ENCODE peak calls at places on chromosomes 4 and X, in seven cellular contexts. J is K562, Y is GM12878, V is HCT116, X is SK-N-SH, I is HepG2, A is H1. N is an unnamed sample.

GRCh38 chrX:126551725-126552312 is 795 bp downstream of the DCAF12L1 start:
- DNase-seq in J (no peak), Y (no peak), V (no peak), X (no peak), I (no peak), A (no peak), N (no peak)

GRCh38 chr4:111678908-111679307 is 466.3 kb upstream of the FAM241A start:
- DNase-seq in J (no peak), Y (no peak), V (no peak), X (no peak), I (no peak), A (no peak), N (no peak)

GRCh38 chrX:67207912-67208311 is 335.9 kb upstream of the AR start:
- DNase-seq in J (no peak), Y (no peak), V (no peak), X (no peak), I (no peak), A (no peak), N (no peak)

GRCh38 chrX:152635941-152636340 is 1.8 kb upstream of the GABRQ start:
- DNase-seq in J (peak), Y (no peak), V (peak), X (peak), I (peak), A (peak), N (peak)

GRCh38 chr4:183099537-183100297 is 660 bp downstream of the WWC2 start:
- DNase-seq in J (peak), Y (no peak), V (no peak), X (no peak), I (peak), A (peak), N (no peak)

GRCh38 chr4:7391637-7392437 is 42.9 kb downstream of the PSAPL1 start:
- DNase-seq in J (no peak), Y (no peak), V (no peak), X (peak), I (no peak), A (peak), N (no peak)

GRCh38 chr4:56742080-56742871 is 61.2 kb upstream of the HOPX start:
- DNase-seq in J (no peak), Y (no peak), V (no peak), X (no peak), I (no peak), A (no peak), N (no peak)

GRCh38 chrX:37867509-37868153 is 20.3 kb upstream of the DYNLT3 start:
- DNase-seq in J (no peak), Y (no peak), V (no peak), X (no peak), I (no peak), A (no peak), N (no peak)

GRCh38 chr4:185256444-185256843 is 47.0 kb downstream of the SNX25 start:
- DNase-seq in J (peak), Y (no peak), V (peak), X (no peak), I (no peak), A (no peak), N (no peak)

GRCh38 chrX:40244980-40245379 is 147.2 kb upstream of the BCOR start:
- DNase-seq in J (no peak), Y (no peak), V (no peak), X (peak), I (no peak), A (no peak), N (no peak)

GRCh38 chrX:83508526-83509245 is 596 bp downstream of the POU3F4 start:
- DNase-seq in J (no peak), Y (no peak), V (no peak), X (no peak), I (no peak), A (peak), N (no peak)

GRCh38 chr4:25970241-25970675 is 56.2 kb downstream of the SMIM20 start:
- DNase-seq in J (no peak), Y (no peak), V (no peak), X (no peak), I (no peak), A (no peak), N (no peak)

GRCh38 chr4:86891785-86892638 is at the start of gene C4orf36:
- DNase-seq in J (peak), Y (no peak), V (peak), X (peak), I (no peak), A (peak), N (no peak)

GRCh38 chrX:115595049-115595448 is 34.1 kb downstream of the PLS3 start:
- DNase-seq in J (no peak), Y (no peak), V (no peak), X (no peak), I (no peak), A (no peak), N (no peak)

GRCh38 chr4:98659741-98660507 is 1.5 kb upstream of the TSPAN5 start:
- DNase-seq in J (no peak), Y (no peak), V (no peak), X (no peak), I (peak), A (no peak), N (no peak)

GRCh38 chr4:65654976-65655375 is 15.3 kb downstream of the EPHA5 start:
- DNase-seq in J (no peak), Y (no peak), V (no peak), X (no peak), I (no peak), A (no peak), N (no peak)

GRCh38 chr4:165684177-165684870 is 188.7 kb upstream of the TLL1 start:
- DNase-seq in J (no peak), Y (no peak), V (no peak), X (no peak), I (no peak), A (no peak), N (peak)

GRCh38 chr4:137083571-137083970 is 448.7 kb downstream of the PCDH18 start:
- DNase-seq in J (no peak), Y (no peak), V (no peak), X (no peak), I (no peak), A (no peak), N (no peak)

GRCh38 chr4:174340714-174341113 is 57.0 kb downstream of the CEP44 start:
- DNase-seq in J (no peak), Y (no peak), V (no peak), X (no peak), I (no peak), A (no peak), N (no peak)

GRCh38 chr4:71132486-71132885 is 139.0 kb downstream of the DCK start:
- DNase-seq in J (no peak), Y (no peak), V (no peak), X (no peak), I (no peak), A (no peak), N (no peak)

GRCh38 chrX:103343105-103343504 is 13.1 kb downstream of the TCEAL7 start:
- DNase-seq in J (peak), Y (no peak), V (peak), X (peak), I (no peak), A (no peak), N (peak)

GRCh38 chr4:4651811-4652609 is 110.2 kb upstream of the STX18 start:
- DNase-seq in J (no peak), Y (no peak), V (no peak), X (no peak), I (no peak), A (no peak), N (no peak)

GRCh38 chr4:186845137-186845842 is 121.6 kb upstream of the FAT1 start:
- DNase-seq in J (peak), Y (no peak), V (peak), X (no peak), I (peak), A (no peak), N (peak)

GRCh38 chr4:119506761-119507160 is 121.8 kb downstream of the PDE5A start:
- DNase-seq in J (no peak), Y (no peak), V (no peak), X (no peak), I (no peak), A (no peak), N (no peak)

GRCh38 chr4:181202249-181202648 is 1041.0 kb upstream of the TENM3 start:
- DNase-seq in J (no peak), Y (no peak), V (no peak), X (no peak), I (peak), A (no peak), N (no peak)

GRCh38 chrX:30957753-30958152 is 68.7 kb upstream of the TAB3 start:
- DNase-seq in J (peak), Y (no peak), V (no peak), X (no peak), I (peak), A (no peak), N (no peak)

GRCh38 chr4:183356931-183357675 is 34.9 kb upstream of the CLDN24 start:
- DNase-seq in J (no peak), Y (no peak), V (no peak), X (no peak), I (no peak), A (no peak), N (no peak)

GRCh38 chrX:38999967-39000745 is 198.9 kb downstream of the MID1IP1 start:
- DNase-seq in J (no peak), Y (no peak), V (no peak), X (peak), I (no peak), A (no peak), N (no peak)

GRCh38 chr4:184792950-184793555 is 32.7 kb downstream of the ACSL1 start:
- DNase-seq in J (peak), Y (no peak), V (peak), X (no peak), I (peak), A (no peak), N (peak)

GRCh38 chr4:180925800-180926199 is 1317.4 kb upstream of the TENM3 start:
- DNase-seq in J (no peak), Y (no peak), V (no peak), X (no peak), I (no peak), A (no peak), N (no peak)

GRCh38 chr4:143514432-143514831 is 930 bp downstream of the SMARCA5 start:
- DNase-seq in J (peak), Y (no peak), V (no peak), X (peak), I (peak), A (peak), N (no peak)

GRCh38 chr4:53914313-53915016 is 149.9 kb downstream of the CHIC2 start:
- DNase-seq in J (no peak), Y (no peak), V (no peak), X (no peak), I (no peak), A (no peak), N (peak)
- TF ChIP-seq SIN3A in J (no peak), Y (no peak), V (no peak), X (no peak), I (no peak), A (no peak), N (no peak)

GRCh38 chr4:121696641-121697461 is at the start of gene ANXA5:
- DNase-seq in J (peak), Y (no peak), V (peak), X (peak), I (peak), A (peak), N (no peak)

GRCh38 chr4:121697626-121698025 is 846 bp upstream of the ANXA5 start:
- DNase-seq in J (no peak), Y (no peak), V (no peak), X (no peak), I (no peak), A (no peak), N (no peak)

GRCh38 chr4:121698119-121698732 is 1.4 kb upstream of the ANXA5 start:
- DNase-seq in J (no peak), Y (no peak), V (no peak), X (no peak), I (no peak), A (no peak), N (no peak)

GRCh38 chr4:121693450-121693849 is 3.3 kb downstream of the ANXA5 start:
- DNase-seq in J (no peak), Y (no peak), V (no peak), X (no peak), I (no peak), A (no peak), N (no peak)

GRCh38 chr4:121696140-121696640 is 590 bp downstream of the ANXA5 start:
- DNase-seq in J (peak), Y (no peak), V (no peak), X (peak), I (peak), A (peak), N (no peak)
- TF ChIP-seq POLR2AphosphoS5 in J (no peak), Y (no peak), V (no peak), X (no peak), I (no peak), A (peak), N (no peak)

GRCh38 chrX:149628280-149628679 is 3.3 kb downstream of the TMEM185A start:
- DNase-seq in J (no peak), Y (no peak), V (no peak), X (no peak), I (no peak), A (no peak), N (no peak)

GRCh38 chrX:149631293-149632165 is at the start of gene TMEM185A:
- DNase-seq in J (peak), Y (no peak), V (peak), X (peak), I (peak), A (peak), N (no peak)

GRCh38 chrX:149628768-149629167 is 2.8 kb downstream of the TMEM185A start:
- DNase-seq in J (no peak), Y (no peak), V (no peak), X (no peak), I (peak), A (no peak), N (no peak)

GRCh38 chrX:149629730-149630387 is 1.7 kb downstream of the TMEM185A start:
- DNase-seq in J (no peak), Y (no peak), V (no peak), X (no peak), I (no peak), A (no peak), N (no peak)

GRCh38 chrX:149630681-149631292 is 805 bp downstream of the TMEM185A start:
- DNase-seq in J (peak), Y (no peak), V (no peak), X (peak), I (peak), A (no peak), N (no peak)
- TF ChIP-seq CTCF in J (no peak), Y (no peak), V (no peak), X (peak), I (peak), A (no peak), N (no peak)

GRCh38 chr4:12084690-12085089 is 656.0 kb upstream of the HS3ST1 start:
- DNase-seq in J (no peak), Y (no peak), V (no peak), X (no peak), I (no peak), A (no peak), N (no peak)
- TF ChIP-seq SIN3A in J (no peak), Y (no peak), V (no peak), X (no peak), I (no peak), A (no peak), N (no peak)

DNA sequence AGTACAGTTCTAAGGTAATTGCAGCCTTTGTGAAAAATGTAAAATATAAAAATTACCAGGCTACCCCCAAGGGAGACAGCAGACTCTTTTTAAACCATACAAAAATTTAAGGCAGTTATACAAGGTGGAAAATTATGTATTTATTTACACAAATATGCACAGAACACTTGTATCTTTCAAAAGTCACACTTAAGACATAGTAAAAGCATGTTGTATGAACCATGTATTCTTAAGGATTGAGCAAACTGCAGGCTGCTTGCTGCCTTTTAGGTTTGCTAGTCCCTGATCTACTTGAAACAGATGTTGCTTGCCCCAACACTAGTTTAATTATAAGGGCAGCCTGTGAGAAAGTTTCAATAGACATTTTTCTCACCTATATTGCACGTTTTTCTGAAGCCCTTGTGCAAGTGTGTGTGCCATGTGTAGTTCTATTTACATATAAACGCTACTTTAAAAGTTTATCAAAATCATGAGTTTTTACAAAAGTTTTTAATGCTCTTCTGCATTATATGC is 72.8 kb downstream of the PRSS12 start:
- DNase-seq in J (peak), Y (no peak), V (no peak), X (no peak), I (no peak), A (no peak), N (no peak)
- TF ChIP-seq POLR2AphosphoS5 in J (peak), Y (no peak), V (no peak), X (peak), I (no peak), A (no peak), N (no peak)

DNA sequence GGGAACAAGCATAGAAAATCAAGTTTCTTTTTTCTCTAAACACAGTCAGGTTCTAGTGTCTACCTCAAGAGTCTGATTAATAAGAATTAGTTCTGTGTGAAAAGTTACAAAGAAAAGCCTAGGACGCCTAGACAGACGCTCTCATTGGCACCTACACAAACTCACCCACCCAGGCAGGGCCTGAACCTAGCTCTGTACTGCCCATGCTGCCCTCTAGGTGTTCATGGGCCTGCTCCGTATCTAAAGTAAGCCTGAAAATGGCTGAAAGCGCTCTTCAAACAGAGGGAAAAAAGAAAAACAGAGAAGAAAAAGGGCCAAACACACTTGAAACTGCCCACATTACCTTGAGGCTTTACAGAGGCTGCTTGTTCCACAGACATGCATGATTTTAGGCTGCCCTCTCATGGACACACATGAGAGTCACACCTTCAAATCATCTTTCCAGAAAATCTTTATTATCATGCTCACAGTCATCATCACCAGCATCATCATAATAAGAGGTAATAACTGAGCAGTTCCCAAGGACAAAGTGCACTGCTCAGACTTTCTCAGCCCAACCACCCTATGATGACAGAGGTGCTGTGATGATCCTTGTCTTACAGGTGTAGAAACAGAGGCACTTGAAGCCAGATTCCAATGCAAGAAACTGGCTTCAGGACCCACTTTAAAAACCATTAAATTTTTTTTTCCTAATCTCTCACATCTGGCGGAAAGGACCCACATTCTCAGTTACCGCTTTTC is 49.6 kb downstream of the MAP7D2 start:
- DNase-seq in J (peak), Y (no peak), V (peak), X (peak), I (peak), A (no peak), N (peak)
- TF ChIP-seq CTCF in J (peak), Y (peak), V (peak), X (peak), I (peak), A (no peak), N (peak)

N was measured in Panc1.